ENCODE peak calls at places on chromosomes 2 and 18, in six cellular contexts. Z is WERI-Rb-1, L is upper lobe of right lung, A is PC-3, Q is bronchial epithelial cell, R is astrocyte of the spinal cord. J is an unnamed sample.
A peak's percentile ranks its signal among the peaks of the same experiment; 100 is the strongest.

GRCh38 chr2:29532451-29532850 is 388.9 kb downstream of the ALK start:
- DNase-seq in A (no peak), R (peak; percentile 27), Z (no peak), L (no peak), Q (no peak), J (no peak)

GRCh38 chr2:26685943-26686839 is 6.3 kb upstream of the KCNK3 start:
- DNase-seq in L (no peak), A (peak; percentile 9), R (no peak), Q (no peak), Z (peak; percentile 71), J (no peak)

GRCh38 chr18:64276736-64277135 is 127.8 kb upstream of the LINC00305 start:
- DNase-seq in Q (no peak), Z (no peak), A (no peak), R (no peak), L (no peak), J (peak; percentile 6)

GRCh38 chr2:219736196-219736595 is 108.8 kb downstream of the SLC4A3 start:
- DNase-seq in Z (peak; percentile 29), A (peak; percentile 86), R (peak; percentile 80), L (no peak), Q (peak; percentile 75), J (peak; percentile 78)

GRCh38 chr2:63698825-63699548 is 110.2 kb downstream of the MDH1 start:
- DNase-seq in A (peak; percentile 93), L (no peak), Z (peak; percentile 51), R (peak; percentile 77), Q (peak; percentile 94), J (peak; percentile 68)

GRCh38 chr18:48931680-48932461 is 18.9 kb downstream of the SMAD7 start:
- DNase-seq in R (no peak), L (no peak), Z (no peak), Q (no peak), A (no peak), J (no peak)

GRCh38 chr2:1309507-1309906 is 103.8 kb upstream of the TPO start:
- DNase-seq in Q (no peak), Z (no peak), A (no peak), L (no peak), R (no peak), J (no peak)

GRCh38 chr2:138182913-138183312 is 218.6 kb downstream of the HNMT start:
- DNase-seq in R (no peak), Q (no peak), Z (no peak), A (no peak), L (no peak), J (no peak)

GRCh38 chr18:23239885-23240608 is 104.8 kb downstream of the CABLES1 start:
- DNase-seq in Q (no peak), A (no peak), L (no peak), R (no peak), Z (no peak), J (no peak)

GRCh38 chr18:10247402-10248117 is 206.9 kb upstream of the APCDD1 start:
- DNase-seq in Q (no peak), Z (no peak), L (no peak), R (no peak), A (no peak), J (no peak)

GRCh38 chr2:127620867-127621266 is 25.1 kb upstream of the GPR17 start:
- DNase-seq in A (no peak), Z (no peak), Q (no peak), R (no peak), L (no peak), J (no peak)

GRCh38 chr2:16587629-16588028 is 78.0 kb downstream of the CYRIA start:
- DNase-seq in L (no peak), A (no peak), Q (no peak), R (no peak), Z (no peak), J (no peak)

GRCh38 chr2:201100497-201100896 is 15.5 kb upstream of the CFLAR start:
- DNase-seq in Q (no peak), Z (no peak), R (no peak), L (no peak), A (no peak), J (no peak)

GRCh38 chr2:173948198-173948597 is 17.0 kb downstream of the SP3 start:
- DNase-seq in R (no peak), Z (no peak), A (no peak), L (no peak), Q (no peak), J (no peak)

GRCh38 chr2:203683932-203684556 is 22.4 kb upstream of the CD28 start:
- DNase-seq in Z (no peak), A (peak; percentile 61), L (no peak), R (peak; percentile 88), Q (peak; percentile 99), J (peak; percentile 39)

GRCh38 chr18:27136208-27136535 is 48.9 kb downstream of the CHST9 start:
- DNase-seq in A (peak; percentile 50), Z (no peak), R (peak; percentile 30), Q (peak; percentile 90), L (no peak), J (no peak)

GRCh38 chr2:44342854-44343253 is 18.4 kb downstream of the PREPL start:
- DNase-seq in L (no peak), Z (peak; percentile 37), A (peak; percentile 55), R (no peak), Q (peak; percentile 22), J (no peak)

GRCh38 chr2:109332880-109333279 is 203.9 kb downstream of the SH3RF3 start:
- DNase-seq in R (no peak), L (peak; percentile 49), Q (no peak), Z (no peak), A (no peak), J (no peak)

GRCh38 chr2:96769816-96770215 is 9.1 kb downstream of the CNNM4 start:
- DNase-seq in A (no peak), R (no peak), Z (no peak), L (peak; percentile 79), Q (no peak), J (no peak)

GRCh38 chr2:127700527-127701192 is 637 bp upstream of the SFT2D3 start:
- DNase-seq in L (peak; percentile 92), R (no peak), A (peak; percentile 95), Q (no peak), Z (peak; percentile 93), J (no peak)

GRCh38 chr2:29617351-29617750 is 304.0 kb downstream of the ALK start:
- DNase-seq in A (no peak), L (no peak), R (no peak), Z (no peak), Q (no peak), J (no peak)

GRCh38 chr18:11544060-11544633 is 65.2 kb upstream of the SLC35G4 start:
- DNase-seq in L (no peak), Q (no peak), Z (no peak), A (no peak), R (no peak), J (no peak)

GRCh38 chr18:47591429-47591828 is 339.0 kb downstream of the SMAD2 start:
- DNase-seq in R (no peak), Z (no peak), Q (no peak), A (no peak), L (no peak), J (no peak)

GRCh38 chr2:136765736-136766323 is 485 bp downstream of the THSD7B start:
- DNase-seq in A (no peak), Z (peak; percentile 15), L (peak; percentile 61), Q (no peak), R (no peak), J (no peak)

GRCh38 chr2:216391401-216391800 is 19.1 kb upstream of the MARCHF4 start:
- DNase-seq in R (no peak), Q (peak; percentile 39), Z (no peak), L (no peak), A (peak; percentile 32), J (no peak)

GRCh38 chr2:32922466-32922865 is 24.3 kb upstream of the LTBP1 start:
- DNase-seq in Z (no peak), L (no peak), Q (no peak), A (no peak), R (no peak), J (no peak)
- TF ChIP-seq CTCF in Z (no peak), L (no peak), Q (no peak), A (no peak), R (no peak), J (no peak)

GRCh38 chr2:43228782-43229659 is 2.6 kb upstream of the ZFP36L2 start:
- DNase-seq in Z (no peak), Q (peak; percentile 29), A (peak; percentile 13), R (peak; percentile 43), L (no peak), J (no peak)

GRCh38 chr2:43226558-43226954 is at the start of gene ZFP36L2:
- DNase-seq in A (peak; percentile 98), Q (peak; percentile 75), L (peak; percentile 99), Z (peak; percentile 97), R (peak; percentile 97), J (peak; percentile 83)

GRCh38 chr2:43226955-43227829 is 786 bp upstream of the ZFP36L2 start:
- DNase-seq in R (peak; percentile 82), L (peak; percentile 98), Q (peak; percentile 67), A (peak; percentile 82), Z (peak; percentile 94), J (no peak)

GRCh38 chr2:43227830-43228280 is 1.4 kb upstream of the ZFP36L2 start:
- DNase-seq in A (peak; percentile 69), Z (no peak), L (no peak), Q (no peak), R (no peak), J (no peak)

DNA sequence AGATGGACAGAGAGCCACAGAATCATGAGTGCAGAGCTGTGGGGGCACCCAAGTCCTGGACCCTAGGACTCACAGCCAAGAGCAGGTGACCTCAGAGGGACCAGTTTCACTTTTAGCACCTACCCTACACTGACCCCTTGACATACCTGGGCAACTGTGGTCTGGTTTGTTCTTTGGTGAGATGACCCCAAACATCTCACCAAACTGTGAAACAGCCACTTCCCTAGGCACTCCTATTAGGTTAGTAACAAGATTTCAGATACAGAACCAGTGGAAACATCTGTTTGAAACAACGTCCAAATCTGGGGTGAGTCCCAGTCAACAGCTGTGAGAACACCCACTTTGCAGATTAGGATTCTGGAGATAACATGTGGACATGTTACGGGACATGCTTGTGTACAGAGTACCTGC is 1.9 kb upstream of the ZFP36L2 start:
- DNase-seq in Q (no peak), L (no peak), Z (no peak), A (no peak), R (no peak), J (no peak)
- H3K4me3 ChIP-seq in Q (no peak overlapping the region), L (peak overlapping the region; percentile 82), Z (no peak overlapping the region), A (no peak overlapping the region), R (no peak overlapping the region), J (no peak overlapping the region)

GRCh38 chr2:36921984-36922383 is 44.4 kb downstream of the STRN start:
- DNase-seq in L (no peak), Q (no peak), R (no peak), Z (no peak), A (no peak), J (no peak)

GRCh38 chr2:36919041-36919837 is 47.1 kb downstream of the STRN start:
- DNase-seq in Q (peak; percentile 35), L (no peak), A (no peak), R (no peak), Z (no peak), J (no peak)

GRCh38 chr2:36915627-36916026 is 50.7 kb downstream of the STRN start:
- DNase-seq in A (no peak), L (no peak), R (no peak), Q (no peak), Z (no peak), J (no peak)

GRCh38 chr2:36912692-36913091 is 53.6 kb downstream of the STRN start:
- DNase-seq in A (peak; percentile 15), Q (peak; percentile 64), Z (no peak), L (no peak), R (peak; percentile 29), J (no peak)

GRCh38 chr2:36918307-36918706 is 48.0 kb downstream of the STRN start:
- DNase-seq in R (no peak), A (peak; percentile 13), L (no peak), Q (no peak), Z (no peak), J (no peak)
- TF ChIP-seq CTCF in R (peak; percentile 36), A (peak; percentile 37), L (peak; percentile 38), Q (no peak), Z (no peak), J (no peak)

GRCh38 chr2:222296311-222296736 is 2.5 kb downstream of the PAX3 start:
- DNase-seq in R (peak; percentile 55), Z (no peak), Q (no peak), L (no peak), A (no peak), J (no peak)
- H3K4me3 ChIP-seq in R (peak overlapping the region; percentile 74), Z (no peak overlapping the region), Q (no peak overlapping the region), L (peak overlapping the region; percentile 17), A (no peak overlapping the region), J (peak overlapping the region; percentile 96)